ENCODE peak calls at places on chromosomes 11 and 22, in eight cellular contexts. One of them, this sample, is unnamed.
A peak's percentile ranks its signal among the peaks of the same experiment; 100 is the strongest.

GRCh38 chr11:114316980-114317675 is 20.9 kb downstream of the NNMT start:
- DNase-seq in OCI-LY7: no peak
- DNase-seq in left lung: no peak
- DNase-seq in GM18507: no peak
- DNase-seq in MM.1S: no peak
- DNase-seq in fibroblast of pulmonary artery: peak; percentile 58
- DNase-seq in HTR-8/SVneo: no peak
- DNase-seq in T-helper 9 cell: no peak
- DNase-seq in this sample: no peak

GRCh38 chr11:65559535-65559934 is 1.4 kb upstream of the LTBP3 start:
- DNase-seq in left lung: no peak
- DNase-seq in HTR-8/SVneo: no peak
- DNase-seq in GM18507: no peak
- DNase-seq in T-helper 9 cell: no peak
- DNase-seq in MM.1S: no peak
- DNase-seq in OCI-LY7: no peak
- DNase-seq in fibroblast of pulmonary artery: no peak
- DNase-seq in this sample: no peak

GRCh38 chr11:5275369-5276110 is 5.8 kb upstream of the HBE1 start:
- DNase-seq in T-helper 9 cell: no peak
- DNase-seq in left lung: no peak
- DNase-seq in GM18507: no peak
- DNase-seq in HTR-8/SVneo: no peak
- DNase-seq in MM.1S: no peak
- DNase-seq in fibroblast of pulmonary artery: no peak
- DNase-seq in OCI-LY7: no peak
- DNase-seq in this sample: no peak

GRCh38 chr11:1353383-1354124 is 36.2 kb upstream of the BRSK2 start:
- DNase-seq in left lung: no peak
- DNase-seq in HTR-8/SVneo: no peak
- DNase-seq in fibroblast of pulmonary artery: no peak
- DNase-seq in GM18507: no peak
- DNase-seq in MM.1S: no peak
- DNase-seq in OCI-LY7: no peak
- DNase-seq in T-helper 9 cell: no peak
- DNase-seq in this sample: no peak

GRCh38 chr22:47452184-47452583 is 689.7 kb downstream of the TBC1D22A start:
- DNase-seq in GM18507: no peak
- DNase-seq in OCI-LY7: peak; percentile 49
- DNase-seq in left lung: no peak
- DNase-seq in T-helper 9 cell: no peak
- DNase-seq in fibroblast of pulmonary artery: no peak
- DNase-seq in MM.1S: no peak
- DNase-seq in HTR-8/SVneo: no peak
- DNase-seq in this sample: peak; percentile 44

GRCh38 chr11:47886096-47886495 is 37.9 kb upstream of the NUP160 start:
- DNase-seq in HTR-8/SVneo: peak; percentile 51
- DNase-seq in T-helper 9 cell: no peak
- DNase-seq in fibroblast of pulmonary artery: peak; percentile 84
- DNase-seq in GM18507: no peak
- DNase-seq in left lung: peak; percentile 47
- DNase-seq in OCI-LY7: no peak
- DNase-seq in MM.1S: no peak
- DNase-seq in this sample: peak; percentile 48

GRCh38 chr11:60625262-60625661 is 74.2 kb upstream of the MS4A8 start:
- DNase-seq in HTR-8/SVneo: no peak
- DNase-seq in OCI-LY7: peak; percentile 39
- DNase-seq in GM18507: no peak
- DNase-seq in T-helper 9 cell: no peak
- DNase-seq in left lung: no peak
- DNase-seq in fibroblast of pulmonary artery: peak; percentile 17
- DNase-seq in MM.1S: peak; percentile 64
- DNase-seq in this sample: peak; percentile 19

GRCh38 chr11:36492724-36493304 is 17.3 kb downstream of the TRAF6 start:
- DNase-seq in OCI-LY7: peak; percentile 69
- DNase-seq in MM.1S: peak; percentile 43
- DNase-seq in fibroblast of pulmonary artery: peak; percentile 78
- DNase-seq in T-helper 9 cell: no peak
- DNase-seq in HTR-8/SVneo: peak; percentile 39
- DNase-seq in GM18507: no peak
- DNase-seq in left lung: no peak
- DNase-seq in this sample: no peak

GRCh38 chr11:67024410-67024809 is 1.5 kb downstream of the SYT12 start:
- DNase-seq in HTR-8/SVneo: no peak
- DNase-seq in OCI-LY7: peak; percentile 59
- DNase-seq in left lung: no peak
- DNase-seq in T-helper 9 cell: peak; percentile 28
- DNase-seq in MM.1S: peak; percentile 66
- DNase-seq in fibroblast of pulmonary artery: no peak
- DNase-seq in GM18507: no peak
- DNase-seq in this sample: no peak

GRCh38 chr11:15035283-15035682 is 38.1 kb upstream of the CALCB start:
- DNase-seq in left lung: no peak
- DNase-seq in fibroblast of pulmonary artery: no peak
- DNase-seq in T-helper 9 cell: no peak
- DNase-seq in MM.1S: no peak
- DNase-seq in OCI-LY7: no peak
- DNase-seq in HTR-8/SVneo: no peak
- DNase-seq in GM18507: no peak
- DNase-seq in this sample: no peak

GRCh38 chr11:132253469-132254264 is 883.3 kb downstream of the NTM start:
- DNase-seq in left lung: no peak
- DNase-seq in T-helper 9 cell: no peak
- DNase-seq in GM18507: no peak
- DNase-seq in MM.1S: no peak
- DNase-seq in HTR-8/SVneo: no peak
- DNase-seq in OCI-LY7: no peak
- DNase-seq in fibroblast of pulmonary artery: no peak
- DNase-seq in this sample: no peak

GRCh38 chr11:126387856-126388255 is 32.4 kb downstream of the ST3GAL4 start:
- DNase-seq in T-helper 9 cell: no peak
- DNase-seq in HTR-8/SVneo: no peak
- DNase-seq in GM18507: no peak
- DNase-seq in fibroblast of pulmonary artery: no peak
- DNase-seq in MM.1S: no peak
- DNase-seq in left lung: no peak
- DNase-seq in OCI-LY7: no peak
- DNase-seq in this sample: no peak

GRCh38 chr11:26143553-26144308 is 188.2 kb upstream of the ANO3 start:
- DNase-seq in fibroblast of pulmonary artery: no peak
- DNase-seq in HTR-8/SVneo: no peak
- DNase-seq in OCI-LY7: no peak
- DNase-seq in T-helper 9 cell: no peak
- DNase-seq in GM18507: no peak
- DNase-seq in left lung: no peak
- DNase-seq in MM.1S: peak; percentile 29
- DNase-seq in this sample: no peak

GRCh38 chr22:34669001-34669400 is 397.0 kb upstream of the ISX start:
- DNase-seq in GM18507: no peak
- DNase-seq in OCI-LY7: no peak
- DNase-seq in left lung: no peak
- DNase-seq in T-helper 9 cell: no peak
- DNase-seq in MM.1S: no peak
- DNase-seq in fibroblast of pulmonary artery: no peak
- DNase-seq in HTR-8/SVneo: no peak
- DNase-seq in this sample: no peak

GRCh38 chr11:128482092-128482491 is 105.3 kb downstream of the ETS1 start:
- DNase-seq in GM18507: no peak
- DNase-seq in OCI-LY7: no peak
- DNase-seq in fibroblast of pulmonary artery: no peak
- DNase-seq in HTR-8/SVneo: no peak
- DNase-seq in left lung: no peak
- DNase-seq in MM.1S: no peak
- DNase-seq in T-helper 9 cell: no peak
- DNase-seq in this sample: no peak

GRCh38 chr11:63508009-63508408 is 2.1 kb downstream of the LGALS12 start:
- DNase-seq in OCI-LY7: peak; percentile 41
- DNase-seq in fibroblast of pulmonary artery: no peak
- DNase-seq in GM18507: no peak
- DNase-seq in T-helper 9 cell: no peak
- DNase-seq in MM.1S: peak; percentile 37
- DNase-seq in HTR-8/SVneo: no peak
- DNase-seq in left lung: no peak
- DNase-seq in this sample: no peak